ENCODE peak calls at places on chromosomes 13 and 19, in eight cellular contexts. One of them, this sample, is unnamed.

GRCh38 chr13:67200605-67201004 is 29.5 kb downstream of the PCDH9 start:
- DNase-seq in sciatic nerve: no peak
- DNase-seq in activated naive CD4-positive, alpha-beta T cell treated with anti-CD3 and anti-CD28 coated beads for 36 hours: no peak
- DNase-seq in activated CD4-positive, alpha-beta T cell treated with anti-CD3 and anti-CD28 coated beads, Interleukin-2, amount 50 U/mL, for 1 hour: no peak
- DNase-seq in fibroblast of the conjunctiva: no peak
- DNase-seq in HS-27A: no peak
- DNase-seq in GM12891: no peak
- DNase-seq in smooth muscle cell of the brain vasculature: no peak
- DNase-seq in this sample: no peak

GRCh38 chr19:49820125-49820524 is 2.0 kb downstream of the MED25 start:
- DNase-seq in activated naive CD4-positive, alpha-beta T cell treated with anti-CD3 and anti-CD28 coated beads for 36 hours: no peak
- DNase-seq in HS-27A: no peak
- DNase-seq in smooth muscle cell of the brain vasculature: no peak
- DNase-seq in sciatic nerve: no peak
- DNase-seq in fibroblast of the conjunctiva: no peak
- DNase-seq in GM12891: no peak
- DNase-seq in activated CD4-positive, alpha-beta T cell treated with anti-CD3 and anti-CD28 coated beads, Interleukin-2, amount 50 U/mL, for 1 hour: no peak
- DNase-seq in this sample: no peak

GRCh38 chr19:45469132-45469834 is 1.5 kb downstream of the FOSB start:
- DNase-seq in HS-27A: peak
- DNase-seq in activated CD4-positive, alpha-beta T cell treated with anti-CD3 and anti-CD28 coated beads, Interleukin-2, amount 50 U/mL, for 1 hour: peak
- DNase-seq in GM12891: peak
- DNase-seq in smooth muscle cell of the brain vasculature: peak
- DNase-seq in sciatic nerve: peak
- DNase-seq in fibroblast of the conjunctiva: peak
- DNase-seq in activated naive CD4-positive, alpha-beta T cell treated with anti-CD3 and anti-CD28 coated beads for 36 hours: peak
- DNase-seq in this sample: peak

GRCh38 chr13:83333614-83334388 is 548.5 kb downstream of the SLITRK1 start:
- DNase-seq in smooth muscle cell of the brain vasculature: no peak
- DNase-seq in activated naive CD4-positive, alpha-beta T cell treated with anti-CD3 and anti-CD28 coated beads for 36 hours: no peak
- DNase-seq in HS-27A: no peak
- DNase-seq in GM12891: no peak
- DNase-seq in activated CD4-positive, alpha-beta T cell treated with anti-CD3 and anti-CD28 coated beads, Interleukin-2, amount 50 U/mL, for 1 hour: no peak
- DNase-seq in sciatic nerve: no peak
- DNase-seq in fibroblast of the conjunctiva: no peak
- DNase-seq in this sample: no peak

GRCh38 chr19:18416778-18417249 is 2.4 kb upstream of the SSBP4 start:
- DNase-seq in sciatic nerve: peak
- DNase-seq in activated CD4-positive, alpha-beta T cell treated with anti-CD3 and anti-CD28 coated beads, Interleukin-2, amount 50 U/mL, for 1 hour: peak
- DNase-seq in smooth muscle cell of the brain vasculature: no peak
- DNase-seq in activated naive CD4-positive, alpha-beta T cell treated with anti-CD3 and anti-CD28 coated beads for 36 hours: peak
- DNase-seq in fibroblast of the conjunctiva: peak
- DNase-seq in GM12891: no peak
- DNase-seq in HS-27A: no peak
- DNase-seq in this sample: peak

GRCh38 chr13:112760440-112760839 is 70.6 kb downstream of the ATP11A start:
- DNase-seq in activated naive CD4-positive, alpha-beta T cell treated with anti-CD3 and anti-CD28 coated beads for 36 hours: no peak
- DNase-seq in sciatic nerve: no peak
- DNase-seq in smooth muscle cell of the brain vasculature: no peak
- DNase-seq in activated CD4-positive, alpha-beta T cell treated with anti-CD3 and anti-CD28 coated beads, Interleukin-2, amount 50 U/mL, for 1 hour: no peak
- DNase-seq in HS-27A: no peak
- DNase-seq in fibroblast of the conjunctiva: no peak
- DNase-seq in GM12891: no peak
- DNase-seq in this sample: no peak

GRCh38 chr13:51714663-51715168 is 89.2 kb downstream of the DHRS12 start:
- DNase-seq in smooth muscle cell of the brain vasculature: no peak
- DNase-seq in activated CD4-positive, alpha-beta T cell treated with anti-CD3 and anti-CD28 coated beads, Interleukin-2, amount 50 U/mL, for 1 hour: no peak
- DNase-seq in fibroblast of the conjunctiva: no peak
- DNase-seq in GM12891: no peak
- DNase-seq in HS-27A: peak
- DNase-seq in sciatic nerve: no peak
- DNase-seq in activated naive CD4-positive, alpha-beta T cell treated with anti-CD3 and anti-CD28 coated beads for 36 hours: no peak
- DNase-seq in this sample: peak

GRCh38 chr19:55387736-55388497 is 2.2 kb downstream of the RPL28 start:
- DNase-seq in HS-27A: no peak
- DNase-seq in fibroblast of the conjunctiva: no peak
- DNase-seq in GM12891: no peak
- DNase-seq in activated CD4-positive, alpha-beta T cell treated with anti-CD3 and anti-CD28 coated beads, Interleukin-2, amount 50 U/mL, for 1 hour: no peak
- DNase-seq in sciatic nerve: no peak
- DNase-seq in smooth muscle cell of the brain vasculature: no peak
- DNase-seq in activated naive CD4-positive, alpha-beta T cell treated with anti-CD3 and anti-CD28 coated beads for 36 hours: no peak
- DNase-seq in this sample: no peak

GRCh38 chr19:35955881-35956634 is 19.9 kb downstream of the LRFN3 start:
- DNase-seq in sciatic nerve: no peak
- DNase-seq in GM12891: no peak
- DNase-seq in smooth muscle cell of the brain vasculature: no peak
- DNase-seq in fibroblast of the conjunctiva: no peak
- DNase-seq in activated CD4-positive, alpha-beta T cell treated with anti-CD3 and anti-CD28 coated beads, Interleukin-2, amount 50 U/mL, for 1 hour: no peak
- DNase-seq in HS-27A: no peak
- DNase-seq in activated naive CD4-positive, alpha-beta T cell treated with anti-CD3 and anti-CD28 coated beads for 36 hours: no peak
- DNase-seq in this sample: no peak

GRCh38 chr13:109576331-109576813 is 210.0 kb downstream of the IRS2 start:
- DNase-seq in activated naive CD4-positive, alpha-beta T cell treated with anti-CD3 and anti-CD28 coated beads for 36 hours: no peak
- DNase-seq in smooth muscle cell of the brain vasculature: no peak
- DNase-seq in sciatic nerve: no peak
- DNase-seq in activated CD4-positive, alpha-beta T cell treated with anti-CD3 and anti-CD28 coated beads, Interleukin-2, amount 50 U/mL, for 1 hour: no peak
- DNase-seq in GM12891: no peak
- DNase-seq in HS-27A: no peak
- DNase-seq in fibroblast of the conjunctiva: no peak
- DNase-seq in this sample: no peak

GRCh38 chr19:510606-511100 is 3.4 kb downstream of the TPGS1 start:
- DNase-seq in fibroblast of the conjunctiva: peak
- DNase-seq in GM12891: peak
- DNase-seq in smooth muscle cell of the brain vasculature: no peak
- DNase-seq in activated CD4-positive, alpha-beta T cell treated with anti-CD3 and anti-CD28 coated beads, Interleukin-2, amount 50 U/mL, for 1 hour: peak
- DNase-seq in sciatic nerve: peak
- DNase-seq in activated naive CD4-positive, alpha-beta T cell treated with anti-CD3 and anti-CD28 coated beads for 36 hours: peak
- DNase-seq in HS-27A: no peak
- DNase-seq in this sample: peak

GRCh38 chr13:74662895-74663294 is 528.7 kb upstream of the KLF12 start:
- DNase-seq in fibroblast of the conjunctiva: peak
- DNase-seq in activated CD4-positive, alpha-beta T cell treated with anti-CD3 and anti-CD28 coated beads, Interleukin-2, amount 50 U/mL, for 1 hour: no peak
- DNase-seq in GM12891: no peak
- DNase-seq in activated naive CD4-positive, alpha-beta T cell treated with anti-CD3 and anti-CD28 coated beads for 36 hours: no peak
- DNase-seq in HS-27A: no peak
- DNase-seq in smooth muscle cell of the brain vasculature: no peak
- DNase-seq in sciatic nerve: no peak
- DNase-seq in this sample: no peak

GRCh38 chr13:27362064-27362751 is 62.2 kb upstream of the GTF3A start:
- DNase-seq in activated naive CD4-positive, alpha-beta T cell treated with anti-CD3 and anti-CD28 coated beads for 36 hours: peak
- DNase-seq in HS-27A: no peak
- DNase-seq in smooth muscle cell of the brain vasculature: peak
- DNase-seq in activated CD4-positive, alpha-beta T cell treated with anti-CD3 and anti-CD28 coated beads, Interleukin-2, amount 50 U/mL, for 1 hour: peak
- DNase-seq in sciatic nerve: peak
- DNase-seq in GM12891: peak
- DNase-seq in fibroblast of the conjunctiva: peak
- DNase-seq in this sample: peak

This sample was measured in GDM1.